ENCODE peak calls at places on chromosomes 6 and 20, in four cellular contexts. Q is A549, M is endothelial cell of umbilical vein, G is K562. I is an unnamed sample.

GRCh38 chr20:50029697-50030428 is 47.1 kb downstream of the SNAI1 start:
- DNase-seq in G (peak; percentile 82), Q (peak; percentile 92), M (peak; percentile 93), I (peak; percentile 65)

GRCh38 chr6:71406871-71407860 is 118.6 kb downstream of the OGFRL1 start:
- DNase-seq in M (peak; percentile 79), G (no peak), Q (peak; percentile 80), I (no peak)

GRCh38 chr6:145116591-145117178 is 618.6 kb downstream of the EPM2A start:
- DNase-seq in M (no peak), Q (no peak), G (no peak), I (no peak)

GRCh38 chr20:61925555-61926252 is 140.0 kb downstream of the TAF4 start:
- DNase-seq in G (peak; percentile 33), Q (no peak), M (no peak), I (no peak)

GRCh38 chr20:63100926-63101699 is 94.3 kb upstream of the BHLHE23 start:
- DNase-seq in G (no peak), Q (no peak), M (no peak), I (no peak)

GRCh38 chr20:56503911-56504310 is 20.6 kb upstream of the FAM209A start:
- DNase-seq in G (no peak), M (no peak), Q (no peak), I (no peak)

GRCh38 chr6:70841115-70841514 is 115.7 kb downstream of the B3GAT2 start:
- DNase-seq in G (no peak), M (no peak), Q (no peak), I (no peak)

GRCh38 chr20:31440012-31440659 is at the start of gene DEFB123:
- DNase-seq in M (no peak), G (peak; percentile 29), Q (no peak), I (peak; percentile 11)

GRCh38 chr6:82245376-82245775 is 2.2 kb downstream of the IBTK start:
- DNase-seq in G (no peak), Q (no peak), M (no peak), I (no peak)

GRCh38 chr20:33407251-33407650 is 5.9 kb upstream of the CDK5RAP1 start:
- DNase-seq in Q (no peak), M (no peak), G (no peak), I (peak; percentile 82)

GRCh38 chr20:8568068-8568467 is 436.0 kb downstream of the PLCB1 start:
- DNase-seq in G (no peak), M (no peak), Q (no peak), I (peak; percentile 15)

GRCh38 chr6:34200340-34200971 is 36.2 kb upstream of the HMGA1 start:
- DNase-seq in G (peak; percentile 77), Q (peak; percentile 31), M (no peak), I (no peak)

GRCh38 chr6:154931741-154932424 is 63.2 kb upstream of the TIAM2 start:
- DNase-seq in M (no peak), Q (no peak), G (no peak), I (peak; percentile 22)

GRCh38 chr20:7966176-7966575 is 25.9 kb upstream of the HAO1 start:
- DNase-seq in M (no peak), G (no peak), Q (no peak), I (no peak)

GRCh38 chr6:38836585-38836984 is 121.5 kb downstream of the DNAH8 start:
- DNase-seq in G (no peak), M (no peak), Q (no peak), I (no peak)

GRCh38 chr20:54324041-54324440 is 116.2 kb downstream of the PFDN4 start:
- DNase-seq in Q (no peak), G (no peak), M (no peak), I (no peak)

DNA sequence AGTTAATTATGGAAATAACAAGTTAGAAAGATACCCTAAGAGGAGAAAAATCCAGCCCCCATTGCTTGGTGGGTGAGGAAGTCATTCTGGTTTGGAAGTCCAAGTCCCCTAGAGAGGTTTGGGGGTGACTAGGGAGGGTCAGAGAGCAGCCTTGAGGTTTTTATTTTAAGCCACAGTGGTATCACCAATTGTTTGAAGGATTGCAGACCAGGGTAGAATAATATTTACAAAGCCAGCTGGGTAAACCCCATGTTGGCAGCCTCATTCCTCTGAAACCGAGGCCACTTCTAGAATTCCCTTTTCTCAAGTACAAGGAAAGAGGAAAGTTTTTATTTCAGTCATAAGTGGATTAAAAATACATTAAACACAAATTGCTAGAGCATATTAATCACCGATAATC is 99.7 kb downstream of the TMEM170B start:
- DNase-seq in M (no peak), G (no peak), Q (no peak), I (no peak)
- TF ChIP-seq MYC in M (no peak), G (no peak), Q (no peak), I (no peak)

GRCh38 chr6:161696828-161697227 is 423.0 kb upstream of the AGPAT4 start:
- DNase-seq in M (no peak), G (no peak), Q (no peak), I (no peak)

GRCh38 chr6:161694995-161695394 is 421.1 kb upstream of the AGPAT4 start:
- DNase-seq in G (peak; percentile 27), Q (peak; percentile 19), M (peak; percentile 4), I (peak; percentile 42)
- TF ChIP-seq MAX in G (no peak), Q (no peak), M (no peak), I (no peak)

GRCh38 chr20:34675993-34676641 is 775 bp downstream of the PIGU start:
- DNase-seq in G (no peak), Q (no peak), M (no peak), I (no peak)
- H3K4me3 ChIP-seq in G (peak overlapping the region; percentile 94), Q (peak overlapping the region; percentile 74), M (peak overlapping the region; percentile 86), I (peak overlapping the region; percentile 86)

GRCh38 chr20:59515013-59515905 is 89.1 kb upstream of the PHACTR3 start:
- DNase-seq in M (peak; percentile 61), G (peak; percentile 63), Q (peak; percentile 68), I (peak; percentile 47)
- TF ChIP-seq MYC in M (no peak), G (no peak), Q (no peak), I (no peak)